ENCODE peak calls at places on chromosomes 13 and 19, in eight cellular contexts. One of them, this sample, is unnamed.

GRCh38 chr13:32008518-32009175 is 22.9 kb upstream of the FRY start:
- DNase-seq in SHP77: no peak
- DNase-seq in cardiac muscle cell: no peak
- DNase-seq in hepatic stellate cell: no peak
- DNase-seq in SW 1271: no peak
- DNase-seq in SK-N-DZ: no peak
- DNase-seq in HFF-Myc: no peak
- DNase-seq in Ammon's horn: no peak
- DNase-seq in this sample: no peak

GRCh38 chr19:4304509-4305252 is at the start of gene FSD1:
- DNase-seq in SHP77: peak; percentile 69
- DNase-seq in cardiac muscle cell: peak; percentile 79
- DNase-seq in hepatic stellate cell: peak; percentile 98
- DNase-seq in SW 1271: no peak
- DNase-seq in SK-N-DZ: peak; percentile 74
- DNase-seq in HFF-Myc: no peak
- DNase-seq in Ammon's horn: peak; percentile 29
- DNase-seq in this sample: no peak

GRCh38 chr19:10228925-10229324 is 2.2 kb downstream of the S1PR2 start:
- DNase-seq in SHP77: peak; percentile 61
- DNase-seq in cardiac muscle cell: peak; percentile 44
- DNase-seq in hepatic stellate cell: peak; percentile 65
- DNase-seq in SW 1271: no peak
- DNase-seq in SK-N-DZ: peak; percentile 58
- DNase-seq in HFF-Myc: no peak
- DNase-seq in Ammon's horn: no peak
- DNase-seq in this sample: no peak

GRCh38 chr13:108496364-108497215 is 132.8 kb upstream of the MYO16 start:
- DNase-seq in SHP77: no peak
- DNase-seq in cardiac muscle cell: peak; percentile 23
- DNase-seq in hepatic stellate cell: no peak
- DNase-seq in SW 1271: no peak
- DNase-seq in SK-N-DZ: no peak
- DNase-seq in HFF-Myc: no peak
- DNase-seq in Ammon's horn: peak; percentile 7
- DNase-seq in this sample: no peak

GRCh38 chr13:23918208-23918607 is 20.9 kb upstream of the C1QTNF9B start:
- DNase-seq in SHP77: no peak
- DNase-seq in cardiac muscle cell: no peak
- DNase-seq in hepatic stellate cell: no peak
- DNase-seq in SW 1271: no peak
- DNase-seq in SK-N-DZ: no peak
- DNase-seq in HFF-Myc: no peak
- DNase-seq in Ammon's horn: no peak
- DNase-seq in this sample: no peak

GRCh38 chr13:107104631-107105030 is 536.7 kb upstream of the ARGLU1 start:
- DNase-seq in SHP77: no peak
- DNase-seq in cardiac muscle cell: no peak
- DNase-seq in hepatic stellate cell: no peak
- DNase-seq in SW 1271: no peak
- DNase-seq in SK-N-DZ: no peak
- DNase-seq in HFF-Myc: no peak
- DNase-seq in Ammon's horn: no peak
- DNase-seq in this sample: no peak

GRCh38 chr19:35355851-35356460 is 2.3 kb upstream of the FFAR3 start:
- DNase-seq in SHP77: no peak
- DNase-seq in cardiac muscle cell: no peak
- DNase-seq in hepatic stellate cell: no peak
- DNase-seq in SW 1271: no peak
- DNase-seq in SK-N-DZ: no peak
- DNase-seq in HFF-Myc: no peak
- DNase-seq in Ammon's horn: no peak
- DNase-seq in this sample: no peak

GRCh38 chr13:80904386-80904785 is 563.5 kb upstream of the SPRY2 start:
- DNase-seq in SHP77: no peak
- DNase-seq in cardiac muscle cell: no peak
- DNase-seq in hepatic stellate cell: no peak
- DNase-seq in SW 1271: no peak
- DNase-seq in SK-N-DZ: no peak
- DNase-seq in HFF-Myc: no peak
- DNase-seq in Ammon's horn: no peak
- DNase-seq in this sample: no peak

GRCh38 chr19:55075366-55075998 is at the start of gene EPS8L1:
- DNase-seq in SHP77: no peak
- DNase-seq in cardiac muscle cell: no peak
- DNase-seq in hepatic stellate cell: no peak
- DNase-seq in SW 1271: no peak
- DNase-seq in SK-N-DZ: no peak
- DNase-seq in HFF-Myc: no peak
- DNase-seq in Ammon's horn: no peak
- DNase-seq in this sample: peak; percentile 79

GRCh38 chr13:106151056-106151699 is 384.3 kb downstream of the EFNB2 start:
- DNase-seq in SHP77: no peak
- DNase-seq in cardiac muscle cell: no peak
- DNase-seq in hepatic stellate cell: peak; percentile 53
- DNase-seq in SW 1271: peak; percentile 3
- DNase-seq in SK-N-DZ: no peak
- DNase-seq in HFF-Myc: peak; percentile 79
- DNase-seq in Ammon's horn: no peak
- DNase-seq in this sample: no peak

GRCh38 chr13:35857769-35858168 is 273.4 kb downstream of the DCLK1 start:
- DNase-seq in SHP77: no peak
- DNase-seq in cardiac muscle cell: peak; percentile 33
- DNase-seq in hepatic stellate cell: no peak
- DNase-seq in SW 1271: no peak
- DNase-seq in SK-N-DZ: no peak
- DNase-seq in HFF-Myc: no peak
- DNase-seq in Ammon's horn: no peak
- DNase-seq in this sample: no peak

GRCh38 chr19:6279931-6280591 is at the start of gene MLLT1:
- DNase-seq in SHP77: peak; percentile 92
- DNase-seq in cardiac muscle cell: peak; percentile 97
- DNase-seq in hepatic stellate cell: peak; percentile 100
- DNase-seq in SW 1271: peak; percentile 89
- DNase-seq in SK-N-DZ: peak; percentile 91
- DNase-seq in HFF-Myc: peak; percentile 81
- DNase-seq in Ammon's horn: peak; percentile 98
- DNase-seq in this sample: peak; percentile 99

GRCh38 chr19:4233282-4233853 is 4.0 kb downstream of the EBI3 start:
- DNase-seq in SHP77: no peak
- DNase-seq in cardiac muscle cell: peak; percentile 30
- DNase-seq in hepatic stellate cell: no peak
- DNase-seq in SW 1271: no peak
- DNase-seq in SK-N-DZ: peak; percentile 52
- DNase-seq in HFF-Myc: no peak
- DNase-seq in Ammon's horn: no peak
- DNase-seq in this sample: peak; percentile 72

GRCh38 chr19:5738423-5738822 is 18.0 kb downstream of the CATSPERD start:
- DNase-seq in SHP77: no peak
- DNase-seq in cardiac muscle cell: no peak
- DNase-seq in hepatic stellate cell: no peak
- DNase-seq in SW 1271: no peak
- DNase-seq in SK-N-DZ: no peak
- DNase-seq in HFF-Myc: no peak
- DNase-seq in Ammon's horn: no peak
- DNase-seq in this sample: no peak

GRCh38 chr19:48511800-48512503 is at the start of gene LMTK3:
- DNase-seq in SHP77: peak; percentile 8
- DNase-seq in cardiac muscle cell: peak; percentile 60
- DNase-seq in hepatic stellate cell: no peak
- DNase-seq in SW 1271: peak; percentile 18
- DNase-seq in SK-N-DZ: peak; percentile 75
- DNase-seq in HFF-Myc: no peak
- DNase-seq in Ammon's horn: peak; percentile 99
- DNase-seq in this sample: peak; percentile 82

GRCh38 chr19:6800991-6801396 is 28.5 kb downstream of the VAV1 start:
- DNase-seq in SHP77: no peak
- DNase-seq in cardiac muscle cell: no peak
- DNase-seq in hepatic stellate cell: no peak
- DNase-seq in SW 1271: no peak
- DNase-seq in SK-N-DZ: no peak
- DNase-seq in HFF-Myc: no peak
- DNase-seq in Ammon's horn: no peak
- DNase-seq in this sample: no peak

GRCh38 chr19:29581398-29581797 is 24.7 kb upstream of the POP4 start:
- DNase-seq in SHP77: no peak
- DNase-seq in cardiac muscle cell: no peak
- DNase-seq in hepatic stellate cell: no peak
- DNase-seq in SW 1271: no peak
- DNase-seq in SK-N-DZ: no peak
- DNase-seq in HFF-Myc: no peak
- DNase-seq in Ammon's horn: no peak
- DNase-seq in this sample: no peak

GRCh38 chr13:25084101-25084500 is 11.8 kb upstream of the PABPC3 start:
- DNase-seq in SHP77: no peak
- DNase-seq in cardiac muscle cell: no peak
- DNase-seq in hepatic stellate cell: no peak
- DNase-seq in SW 1271: no peak
- DNase-seq in SK-N-DZ: no peak
- DNase-seq in HFF-Myc: no peak
- DNase-seq in Ammon's horn: no peak
- DNase-seq in this sample: no peak

GRCh38 chr19:55468054-55468393 is 3.5 kb upstream of the C19orf85 start:
- DNase-seq in SHP77: no peak
- DNase-seq in cardiac muscle cell: no peak
- DNase-seq in hepatic stellate cell: no peak
- DNase-seq in SW 1271: no peak
- DNase-seq in SK-N-DZ: no peak
- DNase-seq in HFF-Myc: no peak
- DNase-seq in Ammon's horn: no peak
- DNase-seq in this sample: no peak

GRCh38 chr19:19236173-19236572 is 24.4 kb downstream of the NCAN start:
- DNase-seq in SHP77: no peak
- DNase-seq in cardiac muscle cell: no peak
- DNase-seq in hepatic stellate cell: no peak
- DNase-seq in SW 1271: no peak
- DNase-seq in SK-N-DZ: no peak
- DNase-seq in HFF-Myc: no peak
- DNase-seq in Ammon's horn: no peak
- DNase-seq in this sample: no peak

GRCh38 chr19:12647490-12648071 is 19.0 kb downstream of the MAN2B1 start:
- DNase-seq in SHP77: no peak
- DNase-seq in cardiac muscle cell: no peak
- DNase-seq in hepatic stellate cell: no peak
- DNase-seq in SW 1271: no peak
- DNase-seq in SK-N-DZ: no peak
- DNase-seq in HFF-Myc: no peak
- DNase-seq in Ammon's horn: peak; percentile 32
- DNase-seq in this sample: peak; percentile 82

GRCh38 chr19:41699231-41699967 is 9.0 kb upstream of the CEACAM5 start:
- DNase-seq in SHP77: no peak
- DNase-seq in cardiac muscle cell: no peak
- DNase-seq in hepatic stellate cell: no peak
- DNase-seq in SW 1271: no peak
- DNase-seq in SK-N-DZ: no peak
- DNase-seq in HFF-Myc: no peak
- DNase-seq in Ammon's horn: no peak
- DNase-seq in this sample: peak; percentile 60

GRCh38 chr13:33556828-33557227 is 261.1 kb upstream of the RFC3 start:
- DNase-seq in SHP77: no peak
- DNase-seq in cardiac muscle cell: no peak
- DNase-seq in hepatic stellate cell: no peak
- DNase-seq in SW 1271: no peak
- DNase-seq in SK-N-DZ: no peak
- DNase-seq in HFF-Myc: no peak
- DNase-seq in Ammon's horn: no peak
- DNase-seq in this sample: no peak

GRCh38 chr13:100534147-100534818 is 54.3 kb downstream of the GGACT start:
- DNase-seq in SHP77: no peak
- DNase-seq in cardiac muscle cell: no peak
- DNase-seq in hepatic stellate cell: no peak
- DNase-seq in SW 1271: no peak
- DNase-seq in SK-N-DZ: no peak
- DNase-seq in HFF-Myc: no peak
- DNase-seq in Ammon's horn: no peak
- DNase-seq in this sample: no peak

GRCh38 chr13:21039097-21039800 is 22.1 kb downstream of the LATS2 start:
- DNase-seq in SHP77: no peak
- DNase-seq in cardiac muscle cell: no peak
- DNase-seq in hepatic stellate cell: no peak
- DNase-seq in SW 1271: no peak
- DNase-seq in SK-N-DZ: no peak
- DNase-seq in HFF-Myc: no peak
- DNase-seq in Ammon's horn: no peak
- DNase-seq in this sample: no peak

GRCh38 chr19:32872391-32872790 is 2.8 kb upstream of the SLC7A9 start:
- DNase-seq in SHP77: no peak
- DNase-seq in cardiac muscle cell: no peak
- DNase-seq in hepatic stellate cell: no peak
- DNase-seq in SW 1271: no peak
- DNase-seq in SK-N-DZ: no peak
- DNase-seq in HFF-Myc: no peak
- DNase-seq in Ammon's horn: no peak
- DNase-seq in this sample: no peak

GRCh38 chr13:33228645-33229445 is 56.7 kb downstream of the STARD13 start:
- DNase-seq in SHP77: peak; percentile 24
- DNase-seq in cardiac muscle cell: peak; percentile 56
- DNase-seq in hepatic stellate cell: peak; percentile 29
- DNase-seq in SW 1271: peak; percentile 4
- DNase-seq in SK-N-DZ: peak; percentile 44
- DNase-seq in HFF-Myc: no peak
- DNase-seq in Ammon's horn: peak; percentile 74
- DNase-seq in this sample: no peak

This sample was measured in mucosa of descending colon.